ENCODE peak calls at places on chromosomes 16 and 17, in six cellular contexts. I, V, B, S, C and R are unnamed samples.

GRCh38 chr16:11389631-11390565 is 44.6 kb downstream of the RMI2 start:
- DNase-seq in I (peak), V (no peak), B (no peak), S (no peak), C (no peak), R (peak)

GRCh38 chr16:66254106-66254505 is 112.4 kb upstream of the CDH5 start:
- DNase-seq in I (no peak), V (no peak), B (no peak), S (no peak), C (no peak), R (no peak)

GRCh38 chr17:78724544-78724943 is 57.5 kb downstream of the CYTH1 start:
- DNase-seq in I (peak), V (no peak), B (no peak), S (no peak), C (no peak), R (no peak)

GRCh38 chr16:67456383-67457140 is 24.4 kb downstream of the ATP6V0D1 start:
- DNase-seq in I (peak), V (no peak), B (no peak), S (no peak), C (no peak), R (peak)

GRCh38 chr17:32302037-32302436 is 36.4 kb downstream of the RHBDL3 start:
- DNase-seq in I (no peak), V (no peak), B (no peak), S (peak), C (no peak), R (no peak)

GRCh38 chr16:50858877-50859627 is 117.2 kb downstream of the CYLD start:
- DNase-seq in I (no peak), V (no peak), B (no peak), S (no peak), C (no peak), R (no peak)

GRCh38 chr17:82301916-82302497 is 15.4 kb downstream of the CD7 start:
- DNase-seq in I (peak), V (no peak), B (no peak), S (no peak), C (peak), R (no peak)

GRCh38 chr16:58222532-58223316 is 24.8 kb upstream of the CSNK2A2 start:
- DNase-seq in I (no peak), V (no peak), B (peak), S (peak), C (no peak), R (no peak)

GRCh38 chr17:79167486-79167885 is 92.9 kb downstream of the ENGASE start:
- DNase-seq in I (no peak), V (no peak), B (no peak), S (no peak), C (no peak), R (no peak)

GRCh38 chr17:9658593-9659211 is 13.4 kb downstream of the USP43 start:
- DNase-seq in I (no peak), V (no peak), B (no peak), S (no peak), C (no peak), R (no peak)

GRCh38 chr16:81487301-81487720 is 42.7 kb downstream of the CMIP start:
- DNase-seq in I (no peak), V (no peak), B (no peak), S (no peak), C (no peak), R (no peak)

GRCh38 chr17:43722921-43723665 is 35.5 kb downstream of the SOST start:
- DNase-seq in I (no peak), V (no peak), B (no peak), S (no peak), C (no peak), R (no peak)

GRCh38 chr17:34249497-34249877 is 5.6 kb upstream of the CCL2 start:
- DNase-seq in I (no peak), V (no peak), B (no peak), S (no peak), C (no peak), R (no peak)

GRCh38 chr17:45230410-45230786 is 8.7 kb downstream of the FMNL1 start:
- DNase-seq in I (no peak), V (no peak), B (no peak), S (no peak), C (no peak), R (no peak)

GRCh38 chr17:41784207-41784744 is 2.2 kb downstream of the JUP start:
- DNase-seq in I (peak), V (no peak), B (peak), S (no peak), C (no peak), R (peak)

GRCh38 chr17:62617894-62618472 is 9.5 kb upstream of the MRC2 start:
- DNase-seq in I (no peak), V (no peak), B (no peak), S (peak), C (no peak), R (no peak)

GRCh38 chr17:15649861-15650391 is 30.4 kb upstream of the FBXW10B start:
- DNase-seq in I (no peak), V (no peak), B (peak), S (no peak), C (no peak), R (no peak)

GRCh38 chr17:17999364-18000007 is 26.8 kb downstream of the DRC3 start:
- DNase-seq in I (no peak), V (no peak), B (no peak), S (peak), C (no peak), R (no peak)

GRCh38 chr17:39196820-39197331 is 593 bp downstream of the CACNB1 start:
- DNase-seq in I (peak), V (peak), B (no peak), S (no peak), C (no peak), R (peak)

DNA sequence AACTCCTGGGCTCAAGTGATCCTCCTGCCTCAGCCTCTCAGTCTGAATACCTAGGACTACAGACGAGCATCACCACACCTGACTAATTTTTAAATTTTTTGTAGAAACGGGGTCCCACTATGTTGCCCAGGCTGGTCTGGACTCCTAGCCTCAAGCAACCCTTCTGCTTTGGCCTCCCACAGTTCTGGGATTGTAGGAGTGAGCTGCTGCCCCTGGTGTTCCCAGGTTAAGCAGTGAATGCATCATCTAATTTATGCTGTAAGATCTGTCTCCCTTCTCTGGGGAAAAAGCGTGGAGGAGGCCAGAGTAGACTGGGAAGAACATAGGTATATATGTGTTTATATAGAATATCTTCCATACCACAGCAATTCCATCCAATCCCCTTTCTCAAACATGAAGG is 6.6 kb upstream of the N4BP1 start:
- DNase-seq in I (no peak), V (no peak), B (no peak), S (no peak), C (no peak), R (no peak)
- TF ChIP-seq JUND in I (no peak), V (no peak), B (no peak), S (no peak), C (no peak), R (no peak)

DNA sequence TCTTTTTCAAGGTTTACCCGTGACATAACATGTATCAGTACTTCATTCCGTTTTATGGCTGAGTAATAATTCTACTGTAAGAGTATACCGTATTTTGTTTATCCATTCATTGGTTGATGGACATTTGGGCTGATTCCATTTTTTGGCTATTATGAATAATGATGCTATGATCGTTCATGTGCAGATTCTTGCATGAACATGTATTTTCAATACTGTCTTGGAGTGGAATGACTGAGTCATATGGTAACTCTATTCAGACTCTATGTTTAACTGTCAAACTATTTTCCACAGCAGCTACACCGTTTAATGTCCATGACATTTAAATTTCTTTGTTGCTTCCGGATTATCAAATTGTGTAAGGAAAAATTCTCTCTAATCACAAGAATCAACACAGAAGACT is 17.9 kb downstream of the BFAR start:
- DNase-seq in I (no peak), V (no peak), B (no peak), S (no peak), C (no peak), R (no peak)
- TF ChIP-seq JUND in I (no peak), V (no peak), B (no peak), S (no peak), C (no peak), R (no peak)

GRCh38 chr17:75876938-75877751 is 1.2 kb downstream of the TRIM47 start:
- DNase-seq in I (peak), V (peak), B (peak), S (peak), C (no peak), R (no peak)
- TF ChIP-seq JUND in I (peak), V (no peak), B (no peak), S (peak), C (no peak), R (no peak)

GRCh38 chr17:19590912-19591551 is 57.4 kb downstream of the SLC47A1 start:
- DNase-seq in I (peak), V (no peak), B (no peak), S (peak), C (no peak), R (no peak)
- TF ChIP-seq JUND in I (no peak), V (no peak), B (no peak), S (no peak), C (no peak), R (no peak)

GRCh38 chr16:30924086-30924714 is 828 bp downstream of the FBXL19 start:
- DNase-seq in I (peak), V (peak), B (no peak), S (no peak), C (no peak), R (no peak)
- TF ChIP-seq JUND in I (no peak), V (no peak), B (no peak), S (no peak), C (no peak), R (no peak)

DNA sequence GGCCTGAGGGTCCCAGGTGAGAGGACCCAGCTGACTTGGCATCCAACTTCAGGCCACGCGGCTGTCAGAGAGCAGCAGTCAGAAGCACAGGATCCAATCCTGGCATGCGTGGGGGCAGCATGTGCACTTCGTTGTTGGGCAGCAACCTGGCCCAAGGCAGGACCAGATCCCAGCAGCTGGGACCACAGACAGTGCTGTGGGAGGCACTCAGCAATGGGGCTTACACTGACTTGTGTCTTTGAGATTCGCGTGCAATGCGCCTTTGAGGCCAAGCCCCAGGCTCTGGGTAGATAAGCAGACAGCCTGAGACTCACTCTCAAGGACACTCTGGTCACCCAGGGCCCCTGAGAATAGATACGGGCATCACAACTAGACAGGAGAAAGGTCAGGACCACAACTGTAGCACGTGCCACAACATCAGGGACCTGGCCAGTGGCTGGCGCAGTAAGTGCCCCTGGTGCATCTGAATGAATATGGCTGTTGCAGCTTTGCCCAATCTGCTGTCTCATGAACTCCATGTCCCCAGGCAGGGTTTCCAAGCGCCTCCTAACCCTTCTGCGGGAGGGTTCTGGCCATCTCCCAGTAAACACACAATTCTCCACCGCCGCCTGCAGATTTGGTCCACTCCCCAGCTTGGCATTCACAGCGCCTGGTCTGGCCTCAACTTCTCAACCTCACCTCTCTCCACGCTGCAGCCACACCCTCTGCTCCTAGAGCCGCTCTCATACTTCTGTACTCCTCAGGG is 3.2 kb downstream of the PAM16 start:
- DNase-seq in I (no peak), V (no peak), B (no peak), S (no peak), C (no peak), R (no peak)
- TF ChIP-seq JUND in I (no peak), V (no peak), B (no peak), S (no peak), C (no peak), R (no peak)

GRCh38 chr17:13727441-13728171 is 125.9 kb upstream of the HS3ST3A1 start:
- DNase-seq in I (no peak), V (no peak), B (no peak), S (no peak), C (no peak), R (no peak)
- TF ChIP-seq JUND in I (no peak), V (no peak), B (no peak), S (no peak), C (no peak), R (no peak)

DNA sequence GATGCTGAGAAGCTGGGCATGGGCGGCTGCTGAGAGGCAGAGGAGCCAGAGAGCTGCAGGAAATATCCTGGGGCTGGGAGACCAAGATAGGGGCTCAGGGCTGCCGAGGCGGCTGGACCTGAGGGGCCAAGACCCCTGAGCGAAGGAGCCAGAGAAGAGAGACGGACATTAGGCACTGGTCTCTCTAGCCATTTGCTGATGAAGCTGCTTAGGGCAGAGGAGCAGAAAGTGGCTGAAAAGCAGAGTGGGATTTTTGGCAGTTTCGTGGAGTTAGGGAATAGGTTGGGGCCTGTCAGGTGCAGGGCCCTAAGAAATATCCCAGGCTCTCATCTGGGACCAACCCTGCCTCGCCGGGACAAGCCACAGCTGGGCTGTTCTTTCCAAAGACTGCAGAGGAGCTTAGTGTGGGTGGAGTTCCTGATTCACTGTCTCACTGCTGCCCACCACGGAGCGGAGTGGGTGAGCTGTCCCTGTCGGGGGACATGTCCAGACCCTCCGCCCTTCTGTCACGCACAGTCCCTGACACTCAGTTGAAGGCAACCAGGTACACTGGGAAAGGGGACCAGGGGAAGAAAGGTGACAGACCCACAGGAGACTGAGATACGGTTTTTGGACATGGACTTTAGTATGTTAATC is 11.3 kb upstream of the DNASE1 start:
- DNase-seq in I (peak), V (peak), B (no peak), S (no peak), C (no peak), R (no peak)
- TF ChIP-seq JUND in I (no peak), V (no peak), B (no peak), S (no peak), C (no peak), R (no peak)

GRCh38 chr17:37790153-37790552 is 45.3 kb upstream of the HNF1B start:
- DNase-seq in I (no peak), V (no peak), B (no peak), S (no peak), C (no peak), R (no peak)

GRCh38 chr17:37789166-37789565 is 44.3 kb upstream of the HNF1B start:
- DNase-seq in I (no peak), V (no peak), B (no peak), S (no peak), C (no peak), R (peak)

GRCh38 chr17:37788531-37788930 is 43.7 kb upstream of the HNF1B start:
- DNase-seq in I (no peak), V (no peak), B (no peak), S (no peak), C (no peak), R (no peak)

GRCh38 chr17:37786481-37786880 is 41.6 kb upstream of the HNF1B start:
- DNase-seq in I (no peak), V (no peak), B (no peak), S (no peak), C (no peak), R (no peak)

DNA sequence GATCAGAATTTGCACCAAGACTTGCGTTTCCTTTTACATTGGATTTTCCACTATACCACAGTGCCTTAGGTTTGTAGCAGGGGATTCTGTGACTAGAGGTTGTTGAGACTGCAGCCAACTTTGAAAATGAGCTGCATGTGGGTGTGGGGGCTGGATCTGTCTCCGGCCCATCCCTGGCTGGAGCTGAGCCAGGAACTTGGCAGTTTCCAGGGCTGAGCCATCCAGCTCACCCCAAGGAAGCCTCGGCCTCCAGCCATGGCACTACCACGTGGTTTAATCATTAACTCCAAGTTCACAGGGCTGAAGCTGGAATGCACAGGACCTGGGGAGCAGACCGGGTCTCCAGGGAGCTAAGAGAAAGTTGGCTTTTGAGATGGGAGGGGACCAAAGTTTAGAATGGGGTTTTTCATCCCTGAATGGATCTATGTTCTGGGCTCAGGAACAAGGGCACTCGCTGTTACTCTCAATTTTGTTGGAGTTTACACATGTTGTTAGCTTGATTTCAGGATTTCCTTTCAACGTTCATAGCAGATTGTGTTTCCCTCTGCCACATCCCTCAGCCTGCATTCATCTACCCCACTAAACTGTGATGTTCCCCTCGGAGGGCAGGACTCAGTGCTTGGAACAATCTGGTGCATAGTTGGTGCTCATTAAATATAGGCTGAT is 42.3 kb upstream of the HNF1B start:
- DNase-seq in I (no peak), V (no peak), B (no peak), S (peak), C (no peak), R (no peak)
- TF ChIP-seq JUND in I (no peak), V (no peak), B (no peak), S (no peak), C (no peak), R (no peak)